ENCODE peak calls at places on chromosome 21, in seven cellular contexts. One of them, this sample, is unnamed.
A peak's percentile ranks its signal among the peaks of the same experiment; 100 is the strongest.

GRCh38 chr21:44085491-44086321 is 21.5 kb upstream of the PWP2 start:
- DNase-seq in B cell: no peak
- DNase-seq in T-cell: no peak
- DNase-seq in NCI-H1105 treated with DMSO at 0.1 percent for 48 hours: no peak
- DNase-seq in activated CD4-positive, alpha-beta T cell treated with anti-CD3 and anti-CD28 coated beads for 1 hour: no peak
- DNase-seq in HS-5: no peak
- DNase-seq in activated naive CD4-positive, alpha-beta T cell treated with anti-CD3 and anti-CD28 coated beads, Interleukin-2, amount 50 U/mL, for 16 hours: no peak
- DNase-seq in this sample: no peak

GRCh38 chr21:29299906-29300546 is 1.3 kb downstream of the BACH1 start:
- DNase-seq in B cell: peak; percentile 92
- DNase-seq in T-cell: peak; percentile 54
- DNase-seq in NCI-H1105 treated with DMSO at 0.1 percent for 48 hours: peak; percentile 52
- DNase-seq in activated CD4-positive, alpha-beta T cell treated with anti-CD3 and anti-CD28 coated beads for 1 hour: peak; percentile 23
- DNase-seq in HS-5: peak; percentile 98
- DNase-seq in activated naive CD4-positive, alpha-beta T cell treated with anti-CD3 and anti-CD28 coated beads, Interleukin-2, amount 50 U/mL, for 16 hours: peak; percentile 45
- DNase-seq in this sample: peak; percentile 33

GRCh38 chr21:28138272-28138671 is 854.4 kb downstream of the LTN1 start:
- DNase-seq in B cell: no peak
- DNase-seq in T-cell: no peak
- DNase-seq in NCI-H1105 treated with DMSO at 0.1 percent for 48 hours: no peak
- DNase-seq in activated CD4-positive, alpha-beta T cell treated with anti-CD3 and anti-CD28 coated beads for 1 hour: no peak
- DNase-seq in HS-5: no peak
- DNase-seq in activated naive CD4-positive, alpha-beta T cell treated with anti-CD3 and anti-CD28 coated beads, Interleukin-2, amount 50 U/mL, for 16 hours: no peak
- DNase-seq in this sample: no peak

GRCh38 chr21:34544032-34544496 is 32.1 kb upstream of the KCNE1 start:
- DNase-seq in B cell: no peak
- DNase-seq in T-cell: no peak
- DNase-seq in NCI-H1105 treated with DMSO at 0.1 percent for 48 hours: peak; percentile 19
- DNase-seq in activated CD4-positive, alpha-beta T cell treated with anti-CD3 and anti-CD28 coated beads for 1 hour: no peak
- DNase-seq in HS-5: no peak
- DNase-seq in activated naive CD4-positive, alpha-beta T cell treated with anti-CD3 and anti-CD28 coated beads, Interleukin-2, amount 50 U/mL, for 16 hours: peak; percentile 39
- DNase-seq in this sample: peak; percentile 53

GRCh38 chr21:20802201-20802600 is 196.0 kb upstream of the NCAM2 start:
- DNase-seq in B cell: no peak
- DNase-seq in T-cell: no peak
- DNase-seq in NCI-H1105 treated with DMSO at 0.1 percent for 48 hours: no peak
- DNase-seq in activated CD4-positive, alpha-beta T cell treated with anti-CD3 and anti-CD28 coated beads for 1 hour: no peak
- DNase-seq in HS-5: no peak
- DNase-seq in activated naive CD4-positive, alpha-beta T cell treated with anti-CD3 and anti-CD28 coated beads, Interleukin-2, amount 50 U/mL, for 16 hours: no peak
- DNase-seq in this sample: no peak

GRCh38 chr21:32977216-32977615 is 48.5 kb upstream of the OLIG2 start:
- DNase-seq in B cell: no peak
- DNase-seq in T-cell: no peak
- DNase-seq in NCI-H1105 treated with DMSO at 0.1 percent for 48 hours: no peak
- DNase-seq in activated CD4-positive, alpha-beta T cell treated with anti-CD3 and anti-CD28 coated beads for 1 hour: no peak
- DNase-seq in HS-5: no peak
- DNase-seq in activated naive CD4-positive, alpha-beta T cell treated with anti-CD3 and anti-CD28 coated beads, Interleukin-2, amount 50 U/mL, for 16 hours: no peak
- DNase-seq in this sample: no peak

GRCh38 chr21:15415541-15416261 is 314.1 kb upstream of the USP25 start:
- DNase-seq in B cell: no peak
- DNase-seq in T-cell: no peak
- DNase-seq in NCI-H1105 treated with DMSO at 0.1 percent for 48 hours: no peak
- DNase-seq in activated CD4-positive, alpha-beta T cell treated with anti-CD3 and anti-CD28 coated beads for 1 hour: no peak
- DNase-seq in HS-5: no peak
- DNase-seq in activated naive CD4-positive, alpha-beta T cell treated with anti-CD3 and anti-CD28 coated beads, Interleukin-2, amount 50 U/mL, for 16 hours: no peak
- DNase-seq in this sample: no peak

GRCh38 chr21:33791058-33791457 is 124.5 kb downstream of the ATP5PO start:
- DNase-seq in B cell: no peak
- DNase-seq in T-cell: no peak
- DNase-seq in NCI-H1105 treated with DMSO at 0.1 percent for 48 hours: no peak
- DNase-seq in activated CD4-positive, alpha-beta T cell treated with anti-CD3 and anti-CD28 coated beads for 1 hour: no peak
- DNase-seq in HS-5: no peak
- DNase-seq in activated naive CD4-positive, alpha-beta T cell treated with anti-CD3 and anti-CD28 coated beads, Interleukin-2, amount 50 U/mL, for 16 hours: no peak
- DNase-seq in this sample: no peak

GRCh38 chr21:42357307-42357706 is 6.5 kb upstream of the TFF2 start:
- DNase-seq in B cell: no peak
- DNase-seq in T-cell: no peak
- DNase-seq in NCI-H1105 treated with DMSO at 0.1 percent for 48 hours: no peak
- DNase-seq in activated CD4-positive, alpha-beta T cell treated with anti-CD3 and anti-CD28 coated beads for 1 hour: no peak
- DNase-seq in HS-5: no peak
- DNase-seq in activated naive CD4-positive, alpha-beta T cell treated with anti-CD3 and anti-CD28 coated beads, Interleukin-2, amount 50 U/mL, for 16 hours: no peak
- DNase-seq in this sample: no peak

This sample was measured in germinal center.